ENCODE peak calls at places on chromosome 9, in seven cellular contexts. One of them, this sample, is unnamed. For H3K4me1, the result is how much of the 10 kb centered on the place peaks cover.

GRCh38 chr9:71897573-71897972 is 13.4 kb downstream of the ABHD17B start:
- DNase-seq in GM23338: no peak
- DNase-seq in PC-3: no peak
- DNase-seq in body of pancreas: no peak
- DNase-seq in cardiac muscle cell: no peak
- DNase-seq in Peyer's patch: no peak
- DNase-seq in tibial nerve: no peak
- DNase-seq in this sample: no peak

GRCh38 chr9:116124472-116125040 is 29.0 kb upstream of the PAPPA start:
- DNase-seq in GM23338: no peak
- DNase-seq in PC-3: no peak
- DNase-seq in body of pancreas: no peak
- DNase-seq in cardiac muscle cell: peak
- DNase-seq in Peyer's patch: no peak
- DNase-seq in tibial nerve: no peak
- DNase-seq in this sample: no peak

GRCh38 chr9:87534957-87535356 is 37.3 kb downstream of the DAPK1 start:
- DNase-seq in GM23338: no peak
- DNase-seq in PC-3: no peak
- DNase-seq in body of pancreas: no peak
- DNase-seq in cardiac muscle cell: no peak
- DNase-seq in Peyer's patch: no peak
- DNase-seq in tibial nerve: no peak
- DNase-seq in this sample: no peak

GRCh38 chr9:89592963-89593775 is 11.6 kb upstream of the GADD45G start:
- DNase-seq in GM23338: peak
- DNase-seq in PC-3: peak
- DNase-seq in body of pancreas: no peak
- DNase-seq in cardiac muscle cell: peak
- DNase-seq in Peyer's patch: no peak
- DNase-seq in tibial nerve: no peak
- DNase-seq in this sample: no peak

GRCh38 chr9:90894956-90895687 is 93.5 kb downstream of the SYK start:
- DNase-seq in GM23338: peak
- DNase-seq in PC-3: peak
- DNase-seq in body of pancreas: no peak
- DNase-seq in cardiac muscle cell: no peak
- DNase-seq in Peyer's patch: no peak
- DNase-seq in tibial nerve: no peak
- DNase-seq in this sample: no peak

GRCh38 chr9:124934290-124934689 is 6.6 kb downstream of the GOLGA1 start:
- DNase-seq in GM23338: no peak
- DNase-seq in PC-3: no peak
- DNase-seq in body of pancreas: no peak
- DNase-seq in cardiac muscle cell: no peak
- DNase-seq in Peyer's patch: no peak
- DNase-seq in tibial nerve: no peak
- DNase-seq in this sample: no peak

GRCh38 chr9:14278291-14278721 is 35.6 kb downstream of the NFIB start:
- DNase-seq in GM23338: no peak
- DNase-seq in PC-3: peak
- DNase-seq in body of pancreas: no peak
- DNase-seq in cardiac muscle cell: peak
- DNase-seq in Peyer's patch: no peak
- DNase-seq in tibial nerve: no peak
- DNase-seq in this sample: no peak

GRCh38 chr9:87336407-87336806 is 161.3 kb upstream of the DAPK1 start:
- DNase-seq in GM23338: peak
- DNase-seq in PC-3: peak
- DNase-seq in body of pancreas: peak
- DNase-seq in cardiac muscle cell: peak
- DNase-seq in Peyer's patch: no peak
- DNase-seq in tibial nerve: no peak
- DNase-seq in this sample: no peak

GRCh38 chr9:126615791-126616447 is 2.2 kb downstream of the LMX1B start:
- DNase-seq in GM23338: peak
- DNase-seq in PC-3: no peak
- DNase-seq in body of pancreas: no peak
- DNase-seq in cardiac muscle cell: no peak
- DNase-seq in Peyer's patch: no peak
- DNase-seq in tibial nerve: no peak
- DNase-seq in this sample: no peak

GRCh38 chr9:76451234-76451633 is 7.7 kb upstream of the GCNT1 start:
- DNase-seq in GM23338: no peak
- DNase-seq in PC-3: peak
- DNase-seq in body of pancreas: no peak
- DNase-seq in cardiac muscle cell: peak
- DNase-seq in Peyer's patch: no peak
- DNase-seq in tibial nerve: no peak
- DNase-seq in this sample: no peak

GRCh38 chr9:82020341-82020740 is 31.8 kb downstream of the SPATA31D1 start:
- DNase-seq in GM23338: no peak
- DNase-seq in PC-3: no peak
- DNase-seq in body of pancreas: no peak
- DNase-seq in cardiac muscle cell: no peak
- DNase-seq in Peyer's patch: no peak
- DNase-seq in tibial nerve: no peak
- DNase-seq in this sample: no peak

GRCh38 chr9:76512826-76513225 is 53.8 kb downstream of the GCNT1 start:
- DNase-seq in GM23338: no peak
- DNase-seq in PC-3: no peak
- DNase-seq in body of pancreas: no peak
- DNase-seq in cardiac muscle cell: peak
- DNase-seq in Peyer's patch: no peak
- DNase-seq in tibial nerve: no peak
- DNase-seq in this sample: no peak

GRCh38 chr9:32427111-32427873 is 42.8 kb downstream of the ACO1 start:
- DNase-seq in GM23338: no peak
- DNase-seq in PC-3: peak
- DNase-seq in body of pancreas: peak
- DNase-seq in cardiac muscle cell: peak
- DNase-seq in Peyer's patch: peak
- DNase-seq in tibial nerve: no peak
- DNase-seq in this sample: peak

GRCh38 chr9:75623462-75623861 is 267.0 kb upstream of the PCSK5 start:
- DNase-seq in GM23338: no peak
- DNase-seq in PC-3: no peak
- DNase-seq in body of pancreas: no peak
- DNase-seq in cardiac muscle cell: no peak
- DNase-seq in Peyer's patch: no peak
- DNase-seq in tibial nerve: no peak
- DNase-seq in this sample: no peak

GRCh38 chr9:111959960-111960359 is 63.3 kb downstream of the UGCG start:
- DNase-seq in GM23338: no peak
- DNase-seq in PC-3: peak
- DNase-seq in body of pancreas: no peak
- DNase-seq in cardiac muscle cell: peak
- DNase-seq in Peyer's patch: peak
- DNase-seq in tibial nerve: no peak
- DNase-seq in this sample: no peak

GRCh38 chr9:96655198-96655851 is at the start of gene PRXL2C:
- DNase-seq in GM23338: peak
- DNase-seq in PC-3: peak
- DNase-seq in body of pancreas: peak
- DNase-seq in cardiac muscle cell: peak
- DNase-seq in Peyer's patch: peak
- DNase-seq in tibial nerve: peak
- DNase-seq in this sample: peak

GRCh38 chr9:80491086-80491749 is 919.5 kb downstream of the TLE4 start:
- DNase-seq in GM23338: no peak
- DNase-seq in PC-3: no peak
- DNase-seq in body of pancreas: no peak
- DNase-seq in cardiac muscle cell: no peak
- DNase-seq in Peyer's patch: no peak
- DNase-seq in tibial nerve: no peak
- DNase-seq in this sample: no peak

GRCh38 chr9:127931092-127931881 is 710 bp upstream of the PIP5KL1 start:
- DNase-seq in GM23338: peak
- DNase-seq in PC-3: peak
- DNase-seq in body of pancreas: no peak
- DNase-seq in cardiac muscle cell: peak
- DNase-seq in Peyer's patch: no peak
- DNase-seq in tibial nerve: no peak
- DNase-seq in this sample: no peak

GRCh38 chr9:93708987-93709302 is 132.6 kb downstream of the PHF2 start:
- DNase-seq in GM23338: no peak
- DNase-seq in PC-3: no peak
- DNase-seq in body of pancreas: no peak
- DNase-seq in cardiac muscle cell: no peak
- DNase-seq in Peyer's patch: no peak
- DNase-seq in tibial nerve: no peak
- DNase-seq in this sample: no peak

DNA sequence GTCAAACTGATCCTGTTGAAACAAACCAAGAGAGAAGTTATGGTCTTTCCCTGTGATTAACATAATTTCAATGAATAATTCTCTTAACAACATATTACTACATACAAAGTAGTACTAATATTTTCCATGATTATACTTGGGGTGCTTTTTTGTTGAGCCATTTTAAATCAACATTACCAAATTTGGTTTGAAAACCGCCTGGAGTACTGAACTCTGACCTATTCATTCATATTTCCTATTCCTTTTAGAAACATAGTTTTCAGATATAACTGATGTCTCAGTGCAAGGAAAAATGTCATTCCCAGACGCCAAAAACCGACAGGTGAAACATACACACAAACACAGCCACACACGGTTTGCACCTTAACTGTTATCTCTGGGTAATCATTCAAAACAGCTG is 48.0 kb downstream of the FNBP1 start:
- DNase-seq in GM23338: no peak
- DNase-seq in PC-3: no peak
- DNase-seq in body of pancreas: no peak
- DNase-seq in cardiac muscle cell: no peak
- DNase-seq in Peyer's patch: no peak
- DNase-seq in tibial nerve: no peak
- DNase-seq in this sample: no peak
- H3K4me1 ChIP-seq in GM23338: under half
- H3K4me1 ChIP-seq in PC-3: under half
- H3K4me1 ChIP-seq in body of pancreas: under half
- H3K4me1 ChIP-seq in cardiac muscle cell: under half
- H3K4me1 ChIP-seq in Peyer's patch: under half
- H3K4me1 ChIP-seq in tibial nerve: under half
- H3K4me1 ChIP-seq in this sample: under half

GRCh38 chr9:27489087-27489876 is 34.8 kb upstream of the IFNK start:
- DNase-seq in GM23338: no peak
- DNase-seq in PC-3: no peak
- DNase-seq in body of pancreas: no peak
- DNase-seq in cardiac muscle cell: no peak
- DNase-seq in Peyer's patch: no peak
- DNase-seq in tibial nerve: no peak
- DNase-seq in this sample: no peak
- H3K4me1 ChIP-seq in GM23338: under half
- H3K4me1 ChIP-seq in PC-3: under half
- H3K4me1 ChIP-seq in body of pancreas: under half
- H3K4me1 ChIP-seq in cardiac muscle cell: under half
- H3K4me1 ChIP-seq in Peyer's patch: under half
- H3K4me1 ChIP-seq in tibial nerve: under half
- H3K4me1 ChIP-seq in this sample: under half

DNA sequence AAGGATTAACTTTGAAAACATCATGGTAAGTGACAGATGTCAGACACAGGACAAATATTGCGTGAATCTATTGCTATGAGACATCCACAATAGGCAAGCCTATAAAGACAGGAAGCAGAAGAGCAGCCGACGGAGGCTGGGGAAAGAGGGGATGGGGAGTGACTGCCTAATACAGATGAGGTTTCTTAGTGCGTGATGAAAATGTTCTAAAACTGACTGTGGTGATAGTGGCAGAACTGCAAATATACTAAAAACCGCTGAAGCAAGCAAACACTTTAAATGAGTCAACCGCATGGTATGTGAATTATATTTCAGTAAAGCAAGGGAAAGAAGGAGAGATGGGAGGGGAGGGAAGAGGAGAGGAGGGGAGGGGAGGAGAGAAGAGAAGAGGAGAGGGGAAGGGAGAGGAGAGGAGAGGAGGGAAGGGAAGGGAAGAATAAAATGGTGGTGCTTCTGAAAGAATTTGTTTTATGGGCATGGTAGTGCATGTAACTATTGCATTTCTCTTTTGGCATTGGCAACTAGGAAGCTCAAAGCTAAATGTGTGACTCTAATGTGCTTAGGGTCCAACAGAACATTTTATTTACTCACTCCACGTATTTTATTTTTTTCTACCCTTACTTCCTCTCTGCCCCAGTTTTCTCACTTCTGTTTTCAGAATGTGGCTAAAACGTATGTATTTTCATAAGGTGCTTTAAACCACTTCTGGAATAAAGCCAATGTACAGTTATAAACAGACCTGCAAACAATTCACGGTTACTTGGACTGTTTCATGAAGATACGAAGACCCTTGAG is 21.3 kb downstream of the AKNA start:
- DNase-seq in GM23338: no peak
- DNase-seq in PC-3: peak
- DNase-seq in body of pancreas: no peak
- DNase-seq in cardiac muscle cell: peak
- DNase-seq in Peyer's patch: no peak
- DNase-seq in tibial nerve: no peak
- DNase-seq in this sample: no peak
- H3K4me1 ChIP-seq in GM23338: under half
- H3K4me1 ChIP-seq in PC-3: under half
- H3K4me1 ChIP-seq in body of pancreas: under half
- H3K4me1 ChIP-seq in cardiac muscle cell: under half
- H3K4me1 ChIP-seq in Peyer's patch: half or more
- H3K4me1 ChIP-seq in tibial nerve: under half
- H3K4me1 ChIP-seq in this sample: under half

GRCh38 chr9:113399646-113400200 is 1.4 kb downstream of the ALAD start:
- DNase-seq in GM23338: no peak
- DNase-seq in PC-3: no peak
- DNase-seq in body of pancreas: peak
- DNase-seq in cardiac muscle cell: no peak
- DNase-seq in Peyer's patch: no peak
- DNase-seq in tibial nerve: no peak
- DNase-seq in this sample: no peak

GRCh38 chr9:113398796-113399195 is 2.3 kb downstream of the ALAD start:
- DNase-seq in GM23338: no peak
- DNase-seq in PC-3: no peak
- DNase-seq in body of pancreas: no peak
- DNase-seq in cardiac muscle cell: peak
- DNase-seq in Peyer's patch: no peak
- DNase-seq in tibial nerve: no peak
- DNase-seq in this sample: no peak

GRCh38 chr9:113409481-113409880 is 994 bp downstream of the POLE3 start:
- DNase-seq in GM23338: no peak
- DNase-seq in PC-3: no peak
- DNase-seq in body of pancreas: no peak
- DNase-seq in cardiac muscle cell: no peak
- DNase-seq in Peyer's patch: no peak
- DNase-seq in tibial nerve: no peak
- DNase-seq in this sample: no peak

GRCh38 chr9:113401027-113401792 is at the start of gene ALAD:
- DNase-seq in GM23338: peak
- DNase-seq in PC-3: peak
- DNase-seq in body of pancreas: peak
- DNase-seq in cardiac muscle cell: peak
- DNase-seq in Peyer's patch: peak
- DNase-seq in tibial nerve: peak
- DNase-seq in this sample: peak

DNA sequence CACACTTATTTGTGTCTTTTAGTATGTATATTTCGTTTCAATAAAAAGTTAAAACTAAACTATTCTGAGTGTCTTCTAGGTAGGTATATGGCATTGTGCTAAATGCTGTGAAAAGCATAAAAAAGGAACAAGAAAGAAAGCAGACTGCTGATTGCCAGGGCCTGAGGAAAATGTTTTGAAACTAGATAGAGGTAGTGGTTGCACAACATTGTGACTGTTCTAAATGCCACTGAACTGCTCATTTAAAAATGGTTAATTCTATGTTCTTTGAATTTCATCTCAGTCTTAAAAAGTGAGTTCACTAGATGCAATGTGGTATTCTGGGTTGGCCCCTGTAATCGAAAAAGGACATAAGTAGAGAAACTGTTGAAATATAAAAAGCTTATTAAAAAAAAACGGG is 2.6 kb upstream of the ALAD start:
- DNase-seq in GM23338: no peak
- DNase-seq in PC-3: no peak
- DNase-seq in body of pancreas: no peak
- DNase-seq in cardiac muscle cell: peak
- DNase-seq in Peyer's patch: no peak
- DNase-seq in tibial nerve: no peak
- DNase-seq in this sample: no peak
- H3K4me1 ChIP-seq in GM23338: under half
- H3K4me1 ChIP-seq in PC-3: under half
- H3K4me1 ChIP-seq in body of pancreas: under half
- H3K4me1 ChIP-seq in cardiac muscle cell: under half
- H3K4me1 ChIP-seq in Peyer's patch: under half
- H3K4me1 ChIP-seq in tibial nerve: under half
- H3K4me1 ChIP-seq in this sample: under half